ENCODE peak calls at places on chromosomes 16 and 17, in four cellular contexts. One of them, this sample, is unnamed.

GRCh38 chr16:23132921-23133532 is 16.2 kb downstream of the USP31 start:
- DNase-seq in activated CD8-positive, alpha-beta memory T cell treated with anti-CD3 and anti-CD28 coated beads for 1 hour: no peak
- DNase-seq in ELR: no peak
- DNase-seq in A549: no peak
- DNase-seq in this sample: no peak

GRCh38 chr17:12566281-12567002 is 99.2 kb upstream of the MYOCD start:
- DNase-seq in activated CD8-positive, alpha-beta memory T cell treated with anti-CD3 and anti-CD28 coated beads for 1 hour: no peak
- DNase-seq in ELR: no peak
- DNase-seq in A549: no peak
- DNase-seq in this sample: no peak

GRCh38 chr16:85187002-85187401 is 74.7 kb upstream of the CIBAR2 start:
- DNase-seq in activated CD8-positive, alpha-beta memory T cell treated with anti-CD3 and anti-CD28 coated beads for 1 hour: no peak
- DNase-seq in ELR: peak
- DNase-seq in A549: no peak
- DNase-seq in this sample: no peak

GRCh38 chr16:20611350-20611902 is 35.3 kb upstream of the ACSM2B start:
- DNase-seq in activated CD8-positive, alpha-beta memory T cell treated with anti-CD3 and anti-CD28 coated beads for 1 hour: no peak
- DNase-seq in ELR: no peak
- DNase-seq in A549: no peak
- DNase-seq in this sample: no peak

GRCh38 chr17:66727634-66728570 is 107.0 kb upstream of the CACNG5 start:
- DNase-seq in activated CD8-positive, alpha-beta memory T cell treated with anti-CD3 and anti-CD28 coated beads for 1 hour: no peak
- DNase-seq in ELR: peak
- DNase-seq in A549: peak
- DNase-seq in this sample: peak

GRCh38 chr17:63445571-63446217 is 412 bp downstream of the CYB561 start:
- DNase-seq in activated CD8-positive, alpha-beta memory T cell treated with anti-CD3 and anti-CD28 coated beads for 1 hour: no peak
- DNase-seq in ELR: peak
- DNase-seq in A549: peak
- DNase-seq in this sample: no peak

GRCh38 chr17:67568961-67569360 is 148.8 kb upstream of the NOL11 start:
- DNase-seq in activated CD8-positive, alpha-beta memory T cell treated with anti-CD3 and anti-CD28 coated beads for 1 hour: no peak
- DNase-seq in ELR: no peak
- DNase-seq in A549: no peak
- DNase-seq in this sample: no peak

GRCh38 chr16:4315185-4316102 is at the start of gene GLIS2:
- DNase-seq in activated CD8-positive, alpha-beta memory T cell treated with anti-CD3 and anti-CD28 coated beads for 1 hour: no peak
- DNase-seq in ELR: peak
- DNase-seq in A549: peak
- DNase-seq in this sample: no peak

GRCh38 chr17:12180644-12181261 is 160.1 kb downstream of the MAP2K4 start:
- DNase-seq in activated CD8-positive, alpha-beta memory T cell treated with anti-CD3 and anti-CD28 coated beads for 1 hour: no peak
- DNase-seq in ELR: peak
- DNase-seq in A549: peak
- DNase-seq in this sample: peak

GRCh38 chr16:87733190-87733589 is 32.6 kb downstream of the KLHDC4 start:
- DNase-seq in activated CD8-positive, alpha-beta memory T cell treated with anti-CD3 and anti-CD28 coated beads for 1 hour: no peak
- DNase-seq in ELR: no peak
- DNase-seq in A549: no peak
- DNase-seq in this sample: no peak

GRCh38 chr16:11742041-11742535 is 569 bp downstream of the TXNDC11 start:
- DNase-seq in activated CD8-positive, alpha-beta memory T cell treated with anti-CD3 and anti-CD28 coated beads for 1 hour: peak
- DNase-seq in ELR: peak
- DNase-seq in A549: peak
- DNase-seq in this sample: peak

GRCh38 chr16:48503779-48504178 is 106.2 kb downstream of the N4BP1 start:
- DNase-seq in activated CD8-positive, alpha-beta memory T cell treated with anti-CD3 and anti-CD28 coated beads for 1 hour: no peak
- DNase-seq in ELR: peak
- DNase-seq in A549: no peak
- DNase-seq in this sample: no peak

GRCh38 chr17:17420035-17420434 is 56.8 kb upstream of the MED9 start:
- DNase-seq in activated CD8-positive, alpha-beta memory T cell treated with anti-CD3 and anti-CD28 coated beads for 1 hour: no peak
- DNase-seq in ELR: no peak
- DNase-seq in A549: no peak
- DNase-seq in this sample: no peak

GRCh38 chr16:72905581-72905980 is 142.3 kb downstream of the ZFHX3 start:
- DNase-seq in activated CD8-positive, alpha-beta memory T cell treated with anti-CD3 and anti-CD28 coated beads for 1 hour: no peak
- DNase-seq in ELR: peak
- DNase-seq in A549: no peak
- DNase-seq in this sample: no peak

GRCh38 chr17:14840616-14841231 is 424.4 kb downstream of the PMP22 start:
- DNase-seq in activated CD8-positive, alpha-beta memory T cell treated with anti-CD3 and anti-CD28 coated beads for 1 hour: no peak
- DNase-seq in ELR: peak
- DNase-seq in A549: no peak
- DNase-seq in this sample: no peak

GRCh38 chr17:57420674-57421392 is 164.5 kb downstream of the MSI2 start:
- DNase-seq in activated CD8-positive, alpha-beta memory T cell treated with anti-CD3 and anti-CD28 coated beads for 1 hour: no peak
- DNase-seq in ELR: no peak
- DNase-seq in A549: no peak
- DNase-seq in this sample: no peak

GRCh38 chr17:850828-851759 is 68.9 kb downstream of the MRM3 start:
- DNase-seq in activated CD8-positive, alpha-beta memory T cell treated with anti-CD3 and anti-CD28 coated beads for 1 hour: no peak
- DNase-seq in ELR: peak
- DNase-seq in A549: no peak
- DNase-seq in this sample: no peak

GRCh38 chr16:19666451-19666850 is 51.6 kb downstream of the KNOP1 start:
- DNase-seq in activated CD8-positive, alpha-beta memory T cell treated with anti-CD3 and anti-CD28 coated beads for 1 hour: no peak
- DNase-seq in ELR: no peak
- DNase-seq in A549: no peak
- DNase-seq in this sample: no peak

GRCh38 chr16:81779540-81780320 is 639 bp downstream of the PLCG2 start:
- DNase-seq in activated CD8-positive, alpha-beta memory T cell treated with anti-CD3 and anti-CD28 coated beads for 1 hour: no peak
- DNase-seq in ELR: peak
- DNase-seq in A549: peak
- DNase-seq in this sample: no peak

GRCh38 chr16:24834459-24835335 is 11.1 kb upstream of the SLC5A11 start:
- DNase-seq in activated CD8-positive, alpha-beta memory T cell treated with anti-CD3 and anti-CD28 coated beads for 1 hour: no peak
- DNase-seq in ELR: peak
- DNase-seq in A549: peak
- DNase-seq in this sample: peak

This sample was measured in HepG2.